ENCODE peak calls at places on chromosome 20, in four cellular contexts. W is pancreas, M is neural crest cell, E is tibial artery. D is an unnamed sample.

GRCh38 chr20:53942121-53942816 is 128.1 kb downstream of the BCAS1 start:
- DNase-seq in W (no peak), M (no peak), E (no peak), D (peak)

GRCh38 chr20:44574372-44574771 is 8.0 kb upstream of the PKIG start:
- DNase-seq in W (no peak), M (no peak), E (no peak), D (no peak)

GRCh38 chr20:62820208-62820961 is 3.5 kb downstream of the COL9A3 start:
- DNase-seq in W (no peak), M (no peak), E (no peak), D (no peak)

GRCh38 chr20:12180107-12180661 is 262.5 kb downstream of the BTBD3 start:
- DNase-seq in W (no peak), M (no peak), E (no peak), D (no peak)

GRCh38 chr20:56358070-56358469 is 704 bp upstream of the FAM210B start:
- DNase-seq in W (no peak), M (no peak), E (no peak), D (no peak)

GRCh38 chr20:64238851-64239387 is 16.6 kb upstream of the PCMTD2 start:
- DNase-seq in W (no peak), M (no peak), E (no peak), D (peak)

GRCh38 chr20:43963233-43963632 is 48.6 kb downstream of the TOX2 start:
- DNase-seq in W (no peak), M (no peak), E (no peak), D (no peak)

GRCh38 chr20:6034134-6034969 is 19.5 kb downstream of the LRRN4 start:
- DNase-seq in W (no peak), M (no peak), E (no peak), D (no peak)

GRCh38 chr20:33259371-33259770 is 23.6 kb downstream of the BPIFA1 start:
- DNase-seq in W (no peak), M (no peak), E (no peak), D (no peak)

GRCh38 chr20:14829897-14830296 is 492.5 kb upstream of the FLRT3 start:
- DNase-seq in W (no peak), M (no peak), E (no peak), D (no peak)

GRCh38 chr20:3629893-3630292 is 33.3 kb downstream of the GFRA4 start:
- DNase-seq in W (no peak), M (no peak), E (no peak), D (no peak)

GRCh38 chr20:50788868-50789125 is 6.1 kb upstream of the BCAS4 start:
- DNase-seq in W (no peak), M (no peak), E (no peak), D (no peak)

GRCh38 chr20:44027686-44028340 is 113.2 kb downstream of the TOX2 start:
- DNase-seq in W (no peak), M (no peak), E (no peak), D (no peak)

GRCh38 chr20:41028359-41029149 is at the start of gene TOP1:
- DNase-seq in W (peak), M (peak), E (peak), D (peak)

GRCh38 chr20:41029150-41029872 is 689 bp downstream of the TOP1 start:
- DNase-seq in W (no peak), M (peak), E (peak), D (peak)

GRCh38 chr20:41027366-41027765 is 1.3 kb upstream of the TOP1 start:
- DNase-seq in W (no peak), M (no peak), E (no peak), D (no peak)

GRCh38 chr20:41030536-41031242 is 2.1 kb downstream of the TOP1 start:
- DNase-seq in W (no peak), M (no peak), E (no peak), D (no peak)

GRCh38 chr20:41027872-41028358 is 707 bp upstream of the TOP1 start:
- DNase-seq in W (no peak), M (no peak), E (no peak), D (no peak)
- TF ChIP-seq CTCF in W (no peak), M (no peak), E (no peak), D (no peak)

GRCh38 chr20:17884318-17885003 is 84.1 kb downstream of the SNX5 start:
- DNase-seq in W (no peak), M (no peak), E (no peak), D (no peak)
- TF ChIP-seq CTCF in W (no peak), M (no peak), E (no peak), D (no peak)

GRCh38 chr20:48457261-48458002 is 370.4 kb downstream of the PREX1 start:
- DNase-seq in W (no peak), M (no peak), E (no peak), D (peak)
- TF ChIP-seq CTCF in W (no peak), M (no peak), E (no peak), D (no peak)

DNA sequence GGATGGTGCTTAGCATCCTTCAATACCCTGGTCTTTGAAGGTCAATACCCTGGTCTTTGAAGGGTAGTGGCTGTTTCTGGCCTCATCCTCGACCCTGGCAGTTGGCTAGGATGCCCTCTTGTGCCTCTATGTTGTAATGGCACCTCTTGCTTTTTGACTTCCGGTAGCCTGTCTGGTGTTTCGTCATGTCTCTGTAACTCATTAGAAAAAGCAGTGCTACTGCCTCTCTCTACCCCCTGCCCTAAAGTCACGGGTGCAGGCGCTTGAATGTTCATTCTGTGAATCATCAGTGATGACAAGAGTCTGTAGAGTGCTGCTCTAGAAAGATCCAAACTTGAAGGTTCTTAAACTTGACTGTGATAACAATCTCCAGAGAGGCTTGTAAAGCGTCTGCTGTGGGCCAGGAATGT is 28.3 kb downstream of the RSPO4 start:
- DNase-seq in W (no peak), M (no peak), E (no peak), D (peak)
- TF ChIP-seq CTCF in W (no peak), M (peak), E (no peak), D (peak)

GRCh38 chr20:52941803-52942202 is 30.4 kb upstream of the TSHZ2 start:
- DNase-seq in W (no peak), M (no peak), E (no peak), D (no peak)

GRCh38 chr20:52933867-52934266 is 38.3 kb upstream of the TSHZ2 start:
- DNase-seq in W (no peak), M (no peak), E (no peak), D (no peak)

GRCh38 chr20:52936368-52936986 is 35.7 kb upstream of the TSHZ2 start:
- DNase-seq in W (no peak), M (no peak), E (no peak), D (no peak)

GRCh38 chr20:52943185-52943841 is 28.8 kb upstream of the TSHZ2 start:
- DNase-seq in W (no peak), M (no peak), E (no peak), D (no peak)

DNA sequence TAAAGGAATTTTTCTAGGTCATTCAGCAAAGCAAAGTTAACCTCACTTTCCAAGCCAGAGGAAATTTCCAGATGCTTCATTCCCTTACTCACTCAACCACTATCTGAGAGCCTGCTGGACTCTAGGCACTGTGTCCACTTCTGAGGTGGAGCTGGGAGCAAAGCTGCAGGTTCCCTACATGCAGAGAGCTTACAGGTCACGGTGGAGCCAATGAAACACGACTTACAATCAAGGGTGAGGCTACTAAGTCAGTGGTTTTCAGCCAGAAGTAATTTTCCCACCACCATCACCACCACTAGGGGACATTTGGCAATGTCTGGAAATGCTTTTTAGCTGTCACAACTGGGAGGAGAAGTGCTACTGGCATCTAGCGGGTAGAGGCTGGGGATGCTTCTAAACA is 34.5 kb upstream of the TSHZ2 start:
- DNase-seq in W (no peak), M (no peak), E (no peak), D (no peak)
- TF ChIP-seq CTCF in W (no peak), M (no peak), E (no peak), D (no peak)

GRCh38 chr20:35306931-35307517 is 14.8 kb upstream of the FAM83C start:
- DNase-seq in W (no peak), M (peak), E (no peak), D (no peak)

GRCh38 chr20:35311409-35311808 is 19.2 kb upstream of the FAM83C start:
- DNase-seq in W (no peak), M (no peak), E (no peak), D (no peak)

GRCh38 chr20:35305682-35306556 is 13.7 kb upstream of the FAM83C start:
- DNase-seq in W (no peak), M (no peak), E (peak), D (no peak)

GRCh38 chr20:35304956-35305355 is 12.7 kb upstream of the FAM83C start:
- DNase-seq in W (no peak), M (no peak), E (no peak), D (no peak)

DNA sequence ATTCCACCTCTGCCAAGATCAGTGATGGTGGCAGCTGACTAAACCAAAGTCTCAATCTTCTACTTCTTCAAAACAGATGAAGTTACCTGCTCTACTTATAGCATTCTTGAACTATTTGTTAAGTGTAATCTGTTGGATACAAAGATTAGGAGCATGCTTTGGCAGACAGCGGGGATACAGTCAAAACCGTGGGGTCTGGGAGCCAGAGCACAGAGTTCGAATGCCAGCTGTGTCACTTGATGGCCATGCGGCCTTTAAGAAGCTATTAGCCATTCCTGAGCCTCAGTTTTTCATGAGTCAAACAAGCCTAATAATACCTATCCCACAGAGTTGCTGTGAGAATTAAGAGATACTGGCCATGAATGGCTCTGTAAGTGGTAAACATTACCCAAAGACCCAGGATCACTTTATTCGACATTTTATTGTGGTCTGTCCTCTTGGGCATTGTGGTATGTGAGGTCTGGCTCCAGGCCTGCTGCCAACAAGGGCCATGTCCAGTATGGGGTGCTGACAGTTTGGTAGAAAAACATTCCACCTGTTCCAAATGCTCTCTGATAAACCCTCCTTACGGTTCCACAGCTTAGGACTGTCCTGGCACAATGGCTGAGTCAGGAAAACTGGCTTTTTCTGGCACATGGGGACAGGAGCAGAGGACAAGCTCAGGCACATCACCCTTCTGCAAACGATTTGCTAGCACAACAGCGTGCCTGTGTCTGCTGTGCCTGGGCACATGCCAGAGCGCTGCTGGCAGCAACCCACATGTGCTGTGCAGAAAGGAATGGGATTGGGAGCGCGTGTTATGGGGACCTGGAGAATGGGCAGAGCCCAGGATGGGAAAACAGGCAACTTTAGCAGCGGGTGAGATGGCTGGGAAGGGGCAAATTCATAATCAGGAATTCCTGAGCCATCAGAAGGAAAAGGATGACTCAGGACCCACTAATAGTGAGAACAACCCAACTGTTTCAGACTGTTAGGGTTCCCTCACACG is 15.7 kb upstream of the FAM83C start:
- DNase-seq in W (no peak), M (no peak), E (peak), D (no peak)
- TF ChIP-seq CTCF in W (no peak), M (no peak), E (no peak), D (no peak)

GRCh38 chr20:42083280-42083679 is 465.1 kb upstream of the CHD6 start:
- DNase-seq in W (no peak), M (no peak), E (no peak), D (no peak)
- TF ChIP-seq CTCF in W (no peak), M (no peak), E (no peak), D (no peak)

GRCh38 chr20:38339993-38340392 is 6.3 kb upstream of the LBP start:
- DNase-seq in W (no peak), M (no peak), E (no peak), D (no peak)

GRCh38 chr20:38340693-38341092 is 5.6 kb upstream of the LBP start:
- DNase-seq in W (no peak), M (no peak), E (no peak), D (no peak)

GRCh38 chr20:38338849-38339520 is 7.3 kb upstream of the LBP start:
- DNase-seq in W (no peak), M (no peak), E (no peak), D (no peak)

GRCh38 chr20:38334016-38334415 is 12.3 kb upstream of the LBP start:
- DNase-seq in W (no peak), M (no peak), E (no peak), D (no peak)

GRCh38 chr20:38337561-38338140 is 8.6 kb upstream of the LBP start:
- DNase-seq in W (no peak), M (peak), E (no peak), D (no peak)
- TF ChIP-seq CTCF in W (no peak), M (peak), E (peak), D (no peak)

GRCh38 chr20:59055302-59055701 is 12.7 kb upstream of the PRELID3B start:
- DNase-seq in W (no peak), M (no peak), E (no peak), D (no peak)
- TF ChIP-seq CTCF in W (no peak), M (peak), E (no peak), D (peak)

D was measured in GM10248.